ENCODE peak calls at places on chromosome 11, in seven cellular contexts. B is A549, Q is HCT116, M is K562, Y is SK-N-SH, O is GM23338, J is HepG2. N is an unnamed sample.

GRCh38 chr11:130623909-130624668 is 175.6 kb downstream of the ADAMTS15 start:
- DNase-seq in B (no peak), Q (no peak), M (no peak), Y (no peak), O (no peak), J (no peak), N (no peak)

GRCh38 chr11:7637447-7638157 is 35.7 kb downstream of the CYB5R2 start:
- DNase-seq in B (no peak), Q (no peak), M (no peak), Y (no peak), O (no peak), J (no peak), N (no peak)

GRCh38 chr11:57515332-57516060 is at the start of gene SLC43A1:
- DNase-seq in B (peak; percentile 65), Q (no peak), M (peak; percentile 82), Y (peak; percentile 74), O (peak; percentile 57), J (peak; percentile 46), N (peak; percentile 70)

GRCh38 chr11:44940424-44940823 is 10.3 kb downstream of the TP53I11 start:
- DNase-seq in B (no peak), Q (no peak), M (no peak), Y (no peak), O (no peak), J (no peak), N (no peak)

GRCh38 chr11:60127311-60127811 is 38.9 kb downstream of the MS4A2 start:
- DNase-seq in B (no peak), Q (no peak), M (no peak), Y (no peak), O (no peak), J (no peak), N (no peak)

GRCh38 chr11:66988238-66988637 is 13.1 kb downstream of the C11orf86 start:
- DNase-seq in B (no peak), Q (no peak), M (no peak), Y (no peak), O (no peak), J (no peak), N (no peak)

GRCh38 chr11:9250139-9250582 is 15.0 kb downstream of the DENND5A start:
- DNase-seq in B (no peak), Q (no peak), M (peak; percentile 21), Y (no peak), O (no peak), J (no peak), N (no peak)

GRCh38 chr11:94934362-94934761 is 39.0 kb downstream of the CWC15 start:
- DNase-seq in B (no peak), Q (no peak), M (no peak), Y (peak; percentile 51), O (peak; percentile 58), J (no peak), N (no peak)

GRCh38 chr11:44760917-44761545 is 34.3 kb downstream of the TSPAN18 start:
- DNase-seq in B (peak; percentile 71), Q (peak; percentile 44), M (peak; percentile 73), Y (peak; percentile 54), O (peak; percentile 81), J (no peak), N (no peak)

GRCh38 chr11:124867700-124868099 is 2.5 kb downstream of the ROBO3 start:
- DNase-seq in B (peak; percentile 61), Q (peak; percentile 13), M (peak; percentile 53), Y (peak; percentile 87), O (peak; percentile 74), J (peak; percentile 25), N (no peak)

GRCh38 chr11:124302756-124303155 is 11.0 kb downstream of the OR8D1 start:
- DNase-seq in B (no peak), Q (no peak), M (no peak), Y (no peak), O (peak; percentile 47), J (no peak), N (no peak)

GRCh38 chr11:119012629-119013170 is 5.4 kb downstream of the RPS25 start:
- DNase-seq in B (no peak), Q (no peak), M (no peak), Y (no peak), O (no peak), J (no peak), N (no peak)

GRCh38 chr11:119016216-119017009 is 1.7 kb downstream of the RPS25 start:
- DNase-seq in B (no peak), Q (no peak), M (peak; percentile 9), Y (no peak), O (no peak), J (no peak), N (no peak)

GRCh38 chr11:119018074-119018938 is at the start of the genes RPS25 and TRAPPC4:
- DNase-seq in B (peak; percentile 84), Q (peak; percentile 94), M (peak; percentile 85), Y (peak; percentile 92), O (peak; percentile 99), J (peak; percentile 93), N (peak; percentile 98)

GRCh38 chr11:119014209-119014924 is 3.8 kb downstream of the RPS25 start:
- DNase-seq in B (no peak), Q (no peak), M (peak; percentile 9), Y (no peak), O (no peak), J (no peak), N (no peak)

DNA sequence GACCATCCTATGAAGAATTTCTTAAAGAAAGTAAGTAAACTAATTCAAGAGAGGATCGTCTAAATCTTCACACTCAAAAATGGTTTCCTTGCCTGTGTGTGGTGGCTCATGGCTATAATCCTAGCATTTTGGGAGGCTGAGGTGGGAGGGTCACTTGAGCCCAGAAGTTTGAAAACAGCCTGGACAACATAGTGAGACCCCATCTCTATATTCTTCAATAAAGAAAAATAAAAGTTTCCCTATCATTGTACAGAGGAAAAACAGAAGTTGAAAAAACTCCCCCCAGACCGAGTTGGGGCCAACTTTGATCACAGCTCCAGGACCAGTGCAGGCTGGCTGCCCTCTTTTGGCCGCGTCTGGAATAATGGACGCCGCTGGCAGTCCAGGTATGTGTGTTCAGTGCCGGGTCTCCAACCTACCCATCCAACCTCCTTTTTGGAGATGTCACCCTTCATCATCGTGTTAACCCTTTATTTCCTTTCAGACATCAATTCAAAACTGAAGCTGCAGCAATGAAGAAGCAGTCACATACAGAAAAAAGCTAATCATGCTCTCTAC is 3.0 kb downstream of the RPS25 start:
- DNase-seq in B (no peak), Q (no peak), M (peak; percentile 10), Y (no peak), O (no peak), J (no peak), N (peak; percentile 27)
- TF ChIP-seq CTCF in B (no peak), Q (peak; percentile 32), M (peak; percentile 7), Y (no peak), O (peak; percentile 18), J (peak; percentile 59), N (no peak)

DNA sequence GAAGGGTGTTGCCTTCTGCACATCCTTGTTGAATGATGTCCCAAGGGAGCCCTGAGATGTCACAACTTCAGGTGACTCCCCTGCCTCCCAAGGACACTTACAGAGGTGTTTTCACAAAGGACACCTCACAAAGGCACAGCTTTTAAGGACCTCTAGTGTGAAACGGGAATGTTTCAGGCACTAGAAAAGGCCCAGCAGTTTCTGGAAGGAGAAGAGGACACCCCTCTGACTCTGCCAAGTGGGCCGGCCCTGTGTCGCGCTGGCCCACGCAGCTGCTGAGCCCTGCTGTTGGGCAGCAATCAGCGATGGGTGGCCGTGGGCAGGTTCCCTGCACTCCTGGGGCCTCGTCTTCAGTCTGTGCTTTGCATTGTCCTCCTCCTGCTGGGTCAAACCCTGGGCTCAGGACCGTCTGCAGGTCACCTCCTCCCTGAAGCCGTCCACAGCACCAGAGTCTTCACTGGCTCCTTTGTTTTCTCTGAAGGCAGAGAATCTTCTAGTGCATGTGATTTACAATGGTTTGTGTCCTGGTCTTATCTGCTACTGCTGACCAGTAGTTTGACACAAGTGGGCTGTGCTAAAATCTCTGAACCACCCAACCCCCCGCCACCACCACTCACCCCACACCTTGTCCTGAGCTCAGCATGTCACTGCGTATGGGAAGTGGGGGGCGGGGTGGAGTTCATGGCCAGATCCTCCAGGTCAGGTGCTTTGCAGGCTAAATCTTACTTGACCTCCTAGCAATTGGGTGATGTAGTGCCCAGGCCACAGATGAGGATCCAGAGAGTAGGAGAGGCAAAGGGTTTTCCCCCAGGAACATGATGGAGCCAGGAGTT is 3.2 kb downstream of the LINC01488 start:
- DNase-seq in B (no peak), Q (no peak), M (no peak), Y (no peak), O (no peak), J (peak; percentile 54), N (no peak)
- H3K27ac ChIP-seq in B (no peak overlapping the region), Q (no peak overlapping the region), M (no peak overlapping the region), Y (no peak overlapping the region), O (no peak overlapping the region), J (peak overlapping the region; percentile 34), N (no peak overlapping the region)

DNA sequence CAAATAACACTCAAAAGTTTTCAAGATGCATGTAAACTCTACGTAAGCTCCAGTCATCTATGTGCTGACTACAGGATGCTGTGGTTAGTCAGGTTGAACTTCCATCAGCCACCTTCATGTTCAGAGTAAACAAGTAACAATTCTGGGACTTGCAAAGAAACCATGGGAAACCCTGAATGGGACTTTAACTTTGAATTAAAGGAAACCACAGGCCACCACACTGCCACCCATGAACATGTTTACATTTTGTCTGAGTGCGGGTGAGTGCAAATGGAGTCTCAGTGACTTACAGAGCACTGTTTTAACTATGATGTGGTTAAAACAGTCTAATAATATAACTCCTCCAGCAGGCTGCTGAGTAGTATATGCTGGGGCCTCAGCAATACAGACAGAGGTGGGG is 12.9 kb upstream of the SYTL2 start:
- DNase-seq in B (no peak), Q (no peak), M (no peak), Y (no peak), O (no peak), J (no peak), N (no peak)
- TF ChIP-seq REST in B (no peak), Q (no peak), M (no peak), Y (no peak), O (no peak), J (no peak), N (no peak)

GRCh38 chr11:72075109-72075508 is 5.2 kb downstream of the NUMA1 start:
- DNase-seq in B (no peak), Q (no peak), M (no peak), Y (no peak), O (peak; percentile 58), J (no peak), N (peak; percentile 82)
- TF ChIP-seq CTCF in B (no peak), Q (peak; percentile 8), M (peak; percentile 52), Y (peak; percentile 30), O (peak; percentile 32), J (no peak), N (peak; percentile 47)

GRCh38 chr11:112051768-112052167 is 22.0 kb downstream of the PIH1D2 start:
- DNase-seq in B (no peak), Q (no peak), M (no peak), Y (no peak), O (no peak), J (no peak), N (no peak)
- H3K27ac ChIP-seq in B (no peak overlapping the region), Q (no peak overlapping the region), M (no peak overlapping the region), Y (no peak overlapping the region), O (no peak overlapping the region), J (no peak overlapping the region), N (no peak overlapping the region)

DNA sequence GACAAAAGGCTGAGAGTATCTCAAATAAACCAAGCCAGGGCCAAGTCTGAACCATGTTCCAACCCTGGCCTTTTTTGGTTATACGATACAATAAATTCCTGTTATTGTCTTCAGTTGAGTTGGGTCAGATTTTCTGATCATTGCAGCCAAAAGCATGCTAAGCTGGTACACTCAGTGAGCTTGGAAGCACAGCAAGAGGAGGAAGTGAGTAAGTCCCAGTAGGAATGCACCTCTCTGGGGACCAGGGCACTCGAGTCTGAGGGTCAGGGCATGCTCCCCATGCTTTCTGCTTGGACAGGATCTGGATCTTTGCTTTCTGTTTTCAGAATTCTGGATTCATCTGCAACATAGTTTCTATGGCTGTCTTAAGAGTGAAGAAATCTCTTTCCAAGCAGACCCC is 73.1 kb downstream of the TMPRSS5 start:
- DNase-seq in B (no peak), Q (no peak), M (no peak), Y (no peak), O (no peak), J (no peak), N (no peak)
- TF ChIP-seq REST in B (no peak), Q (no peak), M (no peak), Y (no peak), O (no peak), J (no peak), N (no peak)